ENCODE peak calls at places on chromosomes 2 and 18, in seven cellular contexts. C is dorsolateral prefrontal cortex, Q is A549, G is SW480, T is AG08396, R is left colon, O is T-helper 2 cell. E is an unnamed sample.

GRCh38 chr2:230824406-230824978 is 40.2 kb upstream of the ITM2C start:
- DNase-seq in C (peak; percentile 46), Q (peak; percentile 81), G (peak; percentile 81), T (peak; percentile 80), R (no peak), O (peak; percentile 14), E (peak; percentile 97)

GRCh38 chr2:188784269-188784762 is 189.9 kb upstream of the COL3A1 start:
- DNase-seq in C (no peak), Q (no peak), G (no peak), T (no peak), R (no peak), O (no peak), E (no peak)

GRCh38 chr2:232941400-232941799 is 71.3 kb downstream of the SNORC start:
- DNase-seq in C (no peak), Q (no peak), G (no peak), T (no peak), R (no peak), O (no peak), E (no peak)

GRCh38 chr2:34012728-34013302 is 413.7 kb upstream of the FAM98A start:
- DNase-seq in C (peak; percentile 72), Q (peak; percentile 73), G (peak; percentile 59), T (peak; percentile 11), R (peak; percentile 28), O (no peak), E (peak; percentile 92)

GRCh38 chr2:25159947-25160346 is 8.4 kb downstream of the POMC start:
- DNase-seq in C (no peak), Q (peak; percentile 58), G (no peak), T (no peak), R (no peak), O (no peak), E (peak; percentile 78)

GRCh38 chr2:143475131-143475784 is 346.0 kb downstream of the ARHGAP15 start:
- DNase-seq in C (no peak), Q (no peak), G (no peak), T (peak; percentile 8), R (no peak), O (no peak), E (no peak)

GRCh38 chr2:172928754-172929153 is 146.9 kb upstream of the MAP3K20 start:
- DNase-seq in C (no peak), Q (no peak), G (no peak), T (peak; percentile 22), R (no peak), O (no peak), E (no peak)

GRCh38 chr2:95325590-95326432 is 28.7 kb downstream of the KCNIP3 start:
- DNase-seq in C (no peak), Q (no peak), G (no peak), T (no peak), R (no peak), O (no peak), E (no peak)

GRCh38 chr2:240169486-240170353 is 29.3 kb upstream of the OTOS start:
- DNase-seq in C (no peak), Q (no peak), G (no peak), T (no peak), R (no peak), O (no peak), E (no peak)

GRCh38 chr2:126876631-126877030 is 22.1 kb upstream of the TEX51 start:
- DNase-seq in C (no peak), Q (no peak), G (no peak), T (no peak), R (no peak), O (no peak), E (no peak)

GRCh38 chr2:121485039-121485438 is 45.6 kb upstream of the RNU4ATAC start:
- DNase-seq in C (no peak), Q (no peak), G (no peak), T (peak; percentile 55), R (no peak), O (no peak), E (no peak)

GRCh38 chr2:152648336-152648735 is 68.9 kb downstream of the PRPF40A start:
- DNase-seq in C (no peak), Q (peak; percentile 17), G (peak; percentile 46), T (no peak), R (no peak), O (no peak), E (peak; percentile 44)

GRCh38 chr2:1132328-1132964 is 181.8 kb downstream of the SNTG2 start:
- DNase-seq in C (no peak), Q (no peak), G (no peak), T (no peak), R (no peak), O (no peak), E (no peak)

GRCh38 chr2:105391058-105391627 is 7.7 kb downstream of the FHL2 start:
- DNase-seq in C (no peak), Q (peak; percentile 53), G (no peak), T (no peak), R (no peak), O (no peak), E (no peak)

GRCh38 chr2:207481924-207482323 is 47.8 kb upstream of the CREB1 start:
- DNase-seq in C (no peak), Q (no peak), G (no peak), T (no peak), R (no peak), O (no peak), E (no peak)

GRCh38 chr18:7784171-7784570 is 217.1 kb downstream of the PTPRM start:
- DNase-seq in C (no peak), Q (no peak), G (no peak), T (no peak), R (no peak), O (no peak), E (peak; percentile 70)

GRCh38 chr2:160747771-160748170 is 254.2 kb upstream of the RBMS1 start:
- DNase-seq in C (no peak), Q (no peak), G (peak; percentile 42), T (peak; percentile 61), R (no peak), O (no peak), E (no peak)

GRCh38 chr2:99898649-99899048 is 243.7 kb downstream of the AFF3 start:
- DNase-seq in C (no peak), Q (no peak), G (no peak), T (no peak), R (no peak), O (no peak), E (no peak)

GRCh38 chr2:196718796-196719564 is 79.5 kb downstream of the CCDC150 start:
- DNase-seq in C (no peak), Q (peak; percentile 72), G (no peak), T (peak; percentile 55), R (no peak), O (no peak), E (peak; percentile 44)

GRCh38 chr2:169131587-169132512 is 62.5 kb downstream of the DHRS9 start:
- DNase-seq in C (no peak), Q (peak; percentile 55), G (peak; percentile 59), T (peak; percentile 36), R (no peak), O (no peak), E (peak; percentile 51)

GRCh38 chr2:96315400-96316071 is 9.6 kb upstream of the ITPRIPL1 start:
- DNase-seq in C (no peak), Q (peak; percentile 39), G (peak; percentile 31), T (peak; percentile 61), R (no peak), O (no peak), E (no peak)

E was measured in GM23338.